ENCODE peak calls at places on chromosome 20, in five cellular contexts. R, B, N, J and P are unnamed samples.
A peak's percentile ranks its signal among the peaks of the same experiment; 100 is the strongest.

GRCh38 chr20:7308163-7308562 is 540.7 kb downstream of the BMP2 start:
- DNase-seq in R (no peak), B (no peak), N (no peak), J (no peak), P (no peak)

GRCh38 chr20:40319741-40320499 is 369.1 kb downstream of the MAFB start:
- DNase-seq in R (no peak), B (no peak), N (no peak), J (no peak), P (no peak)

GRCh38 chr20:41984031-41984430 is 365.9 kb upstream of the CHD6 start:
- DNase-seq in R (no peak), B (no peak), N (no peak), J (no peak), P (no peak)

GRCh38 chr20:23928788-23929187 is 49.2 kb upstream of the CST5 start:
- DNase-seq in R (no peak), B (no peak), N (no peak), J (no peak), P (no peak)

GRCh38 chr20:48041078-48041780 is 255.9 kb upstream of the SULF2 start:
- DNase-seq in R (no peak), B (no peak), N (no peak), J (no peak), P (no peak)

GRCh38 chr20:17504898-17505663 is 26.1 kb downstream of the BFSP1 start:
- DNase-seq in R (no peak), B (peak; percentile 78), N (peak; percentile 68), J (peak; percentile 49), P (peak; percentile 16)

GRCh38 chr20:7980332-7981046 is 39.1 kb downstream of the TMX4 start:
- DNase-seq in R (peak; percentile 24), B (no peak), N (no peak), J (peak; percentile 48), P (peak; percentile 11)

GRCh38 chr20:38665094-38665493 is 59.2 kb upstream of the SLC32A1 start:
- DNase-seq in R (no peak), B (no peak), N (no peak), J (no peak), P (no peak)

GRCh38 chr20:11232249-11232648 is 558.5 kb upstream of the JAG1 start:
- DNase-seq in R (no peak), B (no peak), N (no peak), J (no peak), P (no peak)

GRCh38 chr20:49717693-49718092 is 4.0 kb upstream of the B4GALT5 start:
- DNase-seq in R (no peak), B (no peak), N (peak; percentile 59), J (no peak), P (no peak)

GRCh38 chr20:23782366-23782983 is 31.7 kb upstream of the CST1 start:
- DNase-seq in R (no peak), B (no peak), N (no peak), J (peak; percentile 15), P (no peak)

GRCh38 chr20:56157530-56158203 is 90.9 kb upstream of the MC3R start:
- DNase-seq in R (no peak), B (no peak), N (no peak), J (no peak), P (no peak)

GRCh38 chr20:38962898-38963484 is 847 bp downstream of the DHX35 start:
- DNase-seq in R (no peak), B (no peak), N (no peak), J (no peak), P (no peak)

DNA sequence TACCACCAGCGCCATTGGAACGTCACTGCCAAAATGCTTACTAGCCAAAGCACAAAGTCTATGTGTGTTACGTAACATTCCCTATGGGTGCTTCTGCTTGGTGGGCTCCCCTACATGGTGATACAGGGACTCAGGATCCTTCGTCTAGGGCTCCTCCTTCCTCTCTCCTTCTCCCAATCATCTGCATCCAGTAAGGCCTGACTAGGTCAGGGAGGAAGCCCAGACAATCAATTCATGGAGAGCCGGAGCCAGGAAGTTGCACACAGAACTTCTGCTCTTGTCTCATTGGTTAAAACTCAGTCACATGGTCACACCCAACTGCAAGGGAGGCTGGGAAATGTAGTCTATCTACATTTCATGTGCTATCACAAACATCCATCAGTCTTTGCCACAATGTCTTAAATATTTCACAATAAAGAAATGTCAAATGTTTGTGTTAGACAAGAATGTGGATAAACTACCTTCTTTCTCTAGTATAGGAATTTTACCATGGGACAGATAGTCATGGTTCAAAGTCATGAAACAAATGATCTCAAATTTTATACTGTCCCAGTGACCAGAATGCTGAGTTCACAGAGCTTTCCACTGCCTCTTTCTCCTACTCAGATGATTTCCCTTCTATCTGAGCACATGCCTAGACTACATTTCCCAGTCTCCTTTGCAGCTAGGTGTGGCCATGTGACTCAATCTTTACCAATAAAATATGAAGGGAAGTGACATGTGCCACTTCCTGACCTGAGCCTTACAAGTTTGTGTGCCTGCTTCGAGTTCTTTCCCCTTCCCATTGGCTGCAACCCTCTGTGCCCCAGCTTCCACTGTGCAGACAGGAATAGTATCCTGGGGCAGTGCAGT is 9.3 kb upstream of the KCNK15 start:
- DNase-seq in R (no peak), B (no peak), N (peak; percentile 63), J (peak; percentile 87), P (peak; percentile 36)
- TF ChIP-seq CTCF in R (no peak), B (no peak), N (no peak), J (peak; percentile 13), P (no peak)

DNA sequence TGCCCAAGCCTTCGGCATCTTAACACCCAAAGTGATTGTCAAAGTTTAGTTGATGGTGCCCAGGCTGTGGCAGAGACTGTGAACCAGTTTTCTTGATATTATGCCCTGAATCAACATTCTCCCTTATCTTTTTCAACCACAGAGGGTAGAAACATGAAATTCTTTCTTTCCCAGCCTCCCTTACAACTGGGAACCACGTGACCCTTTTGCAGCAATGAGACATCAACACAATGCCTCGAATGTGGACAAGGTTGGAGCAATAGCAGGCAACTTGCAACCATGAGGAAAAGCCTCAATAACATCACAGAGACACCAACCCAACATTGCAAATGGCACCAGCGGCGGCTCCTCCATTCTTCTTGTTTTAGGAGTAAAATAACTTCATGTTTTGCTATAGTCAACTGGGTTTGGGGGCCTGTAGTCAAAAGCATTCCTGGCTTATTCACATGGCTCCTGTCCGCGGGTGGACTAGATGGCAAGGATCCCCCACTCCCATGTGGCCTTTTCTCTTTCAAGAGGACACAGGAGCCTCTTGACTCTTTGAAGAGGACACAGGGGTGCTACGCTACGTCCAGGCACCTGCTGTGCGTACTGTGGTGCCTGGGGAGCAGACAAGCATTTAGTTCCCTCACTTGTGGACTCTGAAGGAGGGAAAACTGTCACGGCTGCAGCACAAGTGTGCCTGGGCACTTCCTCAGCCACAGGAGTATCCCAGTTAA is 90.5 kb downstream of the NOL4L start:
- DNase-seq in R (no peak), B (peak; percentile 28), N (peak; percentile 18), J (no peak), P (no peak)
- TF ChIP-seq CTCF in R (no peak), B (no peak), N (no peak), J (no peak), P (no peak)

DNA sequence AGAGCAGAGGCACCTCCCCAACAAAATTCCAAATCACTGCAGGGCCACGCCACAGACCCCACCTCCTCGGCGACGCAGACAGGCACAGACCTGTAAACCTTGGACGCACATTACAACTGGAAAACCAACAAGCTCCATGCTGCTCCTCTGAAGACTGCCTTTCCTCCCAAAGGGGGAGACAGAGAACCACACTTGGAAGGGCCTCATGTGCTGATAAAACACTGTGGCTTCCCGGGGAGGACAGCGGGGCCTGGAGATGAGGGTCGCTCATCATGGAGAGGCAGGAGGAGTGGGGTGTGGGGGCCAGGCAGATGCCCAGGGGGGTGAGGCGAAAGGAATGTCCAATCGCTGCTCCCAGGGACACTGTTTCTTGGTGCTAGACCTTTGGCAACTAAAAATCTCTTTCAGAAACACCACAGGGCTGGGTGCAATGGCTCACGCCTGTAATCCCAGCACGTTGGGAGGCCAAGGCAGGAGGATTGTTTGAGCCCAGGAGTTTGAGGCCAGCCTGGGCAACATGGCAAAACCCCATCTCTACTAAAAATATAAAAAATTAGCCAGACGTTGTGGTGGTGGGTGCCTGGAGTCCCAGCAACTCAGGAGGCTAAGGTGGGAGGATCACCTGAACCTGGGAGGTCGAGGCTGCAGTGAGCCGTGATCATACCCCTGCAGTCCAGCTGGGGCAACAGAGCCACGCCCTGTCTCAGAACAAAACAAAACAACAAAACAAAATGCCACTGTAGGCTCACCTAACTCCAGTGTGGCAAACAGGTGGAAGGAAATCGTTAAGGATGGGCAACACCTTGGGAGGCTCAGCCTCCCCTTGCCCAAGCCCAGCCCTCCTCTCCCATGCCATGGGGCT is 53.8 kb downstream of the ABHD12 start:
- DNase-seq in R (no peak), B (no peak), N (no peak), J (no peak), P (peak; percentile 15)
- TF ChIP-seq CTCF in R (peak; percentile 59), B (peak; percentile 33), N (peak; percentile 8), J (peak; percentile 26), P (peak; percentile 61)

DNA sequence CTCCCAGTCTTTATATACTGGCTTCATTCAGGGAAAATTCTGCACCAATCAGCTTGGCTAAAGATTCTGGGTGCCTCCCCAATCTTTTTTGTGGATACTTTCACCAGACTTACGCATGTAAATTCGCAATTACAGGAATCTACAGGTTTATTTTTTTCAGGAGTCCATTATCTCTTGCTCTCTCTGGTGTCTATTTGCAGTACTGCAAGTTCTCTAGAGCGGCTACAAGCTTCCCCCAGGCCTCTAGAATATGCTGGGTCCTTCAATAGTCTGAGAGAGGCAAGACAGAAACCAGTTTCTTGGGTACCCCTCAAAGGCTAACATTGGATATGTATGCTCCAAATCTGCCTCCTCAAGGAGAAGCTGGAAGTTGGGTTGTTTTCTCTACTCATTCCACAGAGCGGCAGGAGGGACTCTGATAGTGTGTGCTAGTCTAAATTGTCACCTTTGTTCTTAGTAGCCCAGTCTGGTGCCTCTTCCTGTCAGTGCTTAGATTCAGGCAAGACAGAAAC is 58.5 kb downstream of the SUN5 start:
- DNase-seq in R (peak; percentile 3), B (no peak), N (no peak), J (peak; percentile 22), P (no peak)
- TF ChIP-seq CTCF in R (peak; percentile 72), B (peak; percentile 44), N (peak; percentile 40), J (peak; percentile 71), P (peak; percentile 59)

GRCh38 chr20:59153832-59154231 is 9.8 kb upstream of the ZNF831 start:
- DNase-seq in R (no peak), B (no peak), N (no peak), J (no peak), P (no peak)
- TF ChIP-seq CTCF in R (no peak), B (no peak), N (no peak), J (no peak), P (no peak)

DNA sequence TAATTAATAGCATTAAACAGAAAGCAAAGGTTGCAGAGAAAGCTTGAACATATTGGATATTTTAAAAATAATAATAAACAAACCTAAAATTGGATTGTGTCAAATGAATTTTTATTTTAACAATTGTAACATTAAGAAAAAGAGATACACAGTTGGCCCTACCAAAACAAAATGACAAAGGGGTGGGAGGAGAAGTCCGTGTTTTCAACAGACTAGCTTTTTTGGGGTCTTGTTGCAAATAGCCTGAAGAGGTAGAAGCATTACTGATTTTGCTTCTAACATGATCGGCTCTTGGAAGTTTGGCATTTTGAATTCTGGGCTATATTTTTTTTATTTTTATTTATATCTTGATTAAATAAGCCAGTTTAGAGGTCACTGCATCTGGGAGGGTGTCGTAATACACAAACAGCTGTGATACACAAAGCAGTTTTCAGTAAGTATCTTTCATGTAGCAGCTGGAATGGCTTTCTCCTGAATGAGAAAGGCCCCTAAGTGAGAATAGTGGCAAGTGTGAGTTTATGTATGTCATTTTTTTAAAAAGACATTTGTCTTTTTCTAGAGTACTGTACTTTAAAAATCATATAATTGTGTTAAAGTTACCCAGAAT is 85.5 kb upstream of the ZNF217 start:
- DNase-seq in R (no peak), B (no peak), N (no peak), J (peak; percentile 42), P (no peak)
- TF ChIP-seq CTCF in R (no peak), B (no peak), N (no peak), J (no peak), P (no peak)